ENCODE peak calls at places on chromosomes 3 and 15, in seven cellular contexts. B is left ventricle myocardium inferior, S is fibroblast of lung, P is uterus, J is lower lobe of right lung, G is kidney, U is Peyer's patch. Z is an unnamed sample. For H3K36me3, the result is how much of the 10 kb centered on the place peaks cover.

GRCh38 chr3:9782777-9783176 is 9.5 kb downstream of the TADA3 start:
- DNase-seq in U (no peak), S (no peak), B (no peak), J (no peak), P (no peak), G (no peak), Z (no peak)

GRCh38 chr3:133799794-133800585 is 5.6 kb upstream of the SRPRB start:
- DNase-seq in B (no peak), U (no peak), G (no peak), S (no peak), P (no peak), J (no peak), Z (no peak)

GRCh38 chr3:190222916-190223315 is 99.3 kb downstream of the CLDN1 start:
- DNase-seq in G (no peak), J (no peak), B (no peak), U (no peak), P (no peak), S (no peak), Z (no peak)

GRCh38 chr3:177721864-177722370 is 524.6 kb upstream of the TBL1XR1 start:
- DNase-seq in P (no peak), G (no peak), J (no peak), B (no peak), S (peak), U (no peak), Z (no peak)

GRCh38 chr3:94360982-94361381 is 298.1 kb downstream of the NSUN3 start:
- DNase-seq in S (peak), P (peak), J (no peak), G (no peak), U (no peak), B (peak), Z (no peak)

GRCh38 chr3:83729576-83729975 is 1229.2 kb upstream of the CADM2 start:
- DNase-seq in G (no peak), P (no peak), U (no peak), B (no peak), J (no peak), S (no peak), Z (no peak)

GRCh38 chr3:31064021-31064420 is 169.6 kb upstream of the GADL1 start:
- DNase-seq in B (no peak), S (peak), U (no peak), G (no peak), P (no peak), J (no peak), Z (no peak)

GRCh38 chr3:188956839-188957489 is 214.8 kb upstream of the TPRG1 start:
- DNase-seq in G (no peak), J (no peak), S (peak), P (peak), U (no peak), B (no peak), Z (peak)

GRCh38 chr15:65338366-65338765 is 33.9 kb downstream of the RNU5B-1 start:
- DNase-seq in P (no peak), S (no peak), B (no peak), U (no peak), J (no peak), G (peak), Z (no peak)

GRCh38 chr3:8972614-8973013 is 9.3 kb upstream of the RAD18 start:
- DNase-seq in U (no peak), G (no peak), P (no peak), J (no peak), S (peak), B (no peak), Z (peak)

GRCh38 chr3:56408761-56409196 is 59.5 kb downstream of the ERC2 start:
- DNase-seq in J (no peak), P (no peak), S (no peak), B (no peak), G (peak), U (no peak), Z (no peak)

GRCh38 chr15:69897471-69898237 is 200.1 kb downstream of the TLE3 start:
- DNase-seq in J (no peak), G (no peak), U (no peak), P (no peak), S (no peak), B (no peak), Z (no peak)

GRCh38 chr3:66037330-66037985 is 1.3 kb downstream of the MAGI1 start:
- DNase-seq in J (peak), B (peak), P (peak), U (peak), G (peak), S (peak), Z (peak)

GRCh38 chr3:172355836-172356235 is 92.4 kb downstream of the GHSR start:
- DNase-seq in P (peak), B (no peak), G (no peak), J (no peak), U (no peak), S (peak), Z (peak)

GRCh38 chr15:62873203-62873602 is 169.3 kb upstream of the TPM1 start:
- DNase-seq in G (no peak), P (no peak), B (no peak), J (no peak), U (no peak), S (peak), Z (no peak)

GRCh38 chr3:169286992-169287391 is 376.5 kb downstream of the MECOM start:
- DNase-seq in U (no peak), J (no peak), B (no peak), G (no peak), P (no peak), S (no peak), Z (no peak)

GRCh38 chr15:43185161-43186002 is at the start of gene CCNDBP1:
- DNase-seq in P (peak), U (peak), J (peak), S (peak), B (peak), G (peak), Z (peak)
- TF ChIP-seq CTCF in P (peak), U (peak), J (peak), S (peak), B (peak), G (peak), Z (peak)

DNA sequence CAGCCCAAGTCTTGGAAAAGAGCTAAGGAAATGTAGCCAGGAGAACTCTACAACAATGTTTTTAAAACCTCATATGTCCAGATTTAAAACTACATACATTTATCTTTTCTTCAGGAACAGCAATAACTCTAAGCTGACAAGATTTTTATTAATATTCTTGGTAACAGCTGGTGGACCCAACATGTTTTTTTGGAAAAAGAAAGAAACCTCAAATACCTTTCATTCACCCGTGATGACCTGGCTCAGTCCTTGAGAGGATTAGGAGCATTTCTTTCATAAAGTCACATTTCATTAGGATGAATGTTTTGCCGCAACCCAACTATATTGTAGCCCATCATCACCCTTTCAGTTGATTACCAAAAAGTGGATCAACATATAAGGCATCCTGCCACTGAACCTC is 50.3 kb upstream of the CMSS1 start:
- DNase-seq in P (no peak), B (no peak), G (no peak), U (no peak), S (peak), J (no peak), Z (no peak)
- H3K36me3 ChIP-seq in P (under half), B (under half), G (under half), U (under half), S (under half), J (under half), Z (under half)

DNA sequence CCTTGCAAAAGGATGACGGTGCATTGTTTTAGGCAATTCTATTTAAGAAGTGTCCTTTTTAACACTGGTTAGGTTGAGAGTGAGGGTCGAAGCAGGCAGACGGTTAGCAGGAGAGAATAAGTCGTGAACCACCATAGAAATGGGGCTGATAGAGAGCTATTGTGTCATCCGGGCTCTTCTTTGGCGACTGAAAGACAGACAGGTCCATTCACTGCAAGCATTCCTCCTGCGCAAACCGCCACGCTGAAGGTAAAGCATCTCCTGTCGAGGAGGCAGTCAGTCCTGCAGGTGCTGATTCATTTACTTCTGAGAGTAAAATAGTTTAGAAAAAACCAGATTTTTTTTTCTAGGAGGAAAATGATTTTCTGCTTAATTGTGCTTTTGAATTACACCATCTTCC is 1002.8 kb upstream of the NR2F2 start:
- DNase-seq in B (no peak), J (no peak), G (no peak), S (no peak), P (no peak), U (no peak), Z (peak)
- H3K27ac ChIP-seq in B (peak), J (peak), G (peak), S (no peak), P (peak), U (no peak), Z (no peak)

DNA sequence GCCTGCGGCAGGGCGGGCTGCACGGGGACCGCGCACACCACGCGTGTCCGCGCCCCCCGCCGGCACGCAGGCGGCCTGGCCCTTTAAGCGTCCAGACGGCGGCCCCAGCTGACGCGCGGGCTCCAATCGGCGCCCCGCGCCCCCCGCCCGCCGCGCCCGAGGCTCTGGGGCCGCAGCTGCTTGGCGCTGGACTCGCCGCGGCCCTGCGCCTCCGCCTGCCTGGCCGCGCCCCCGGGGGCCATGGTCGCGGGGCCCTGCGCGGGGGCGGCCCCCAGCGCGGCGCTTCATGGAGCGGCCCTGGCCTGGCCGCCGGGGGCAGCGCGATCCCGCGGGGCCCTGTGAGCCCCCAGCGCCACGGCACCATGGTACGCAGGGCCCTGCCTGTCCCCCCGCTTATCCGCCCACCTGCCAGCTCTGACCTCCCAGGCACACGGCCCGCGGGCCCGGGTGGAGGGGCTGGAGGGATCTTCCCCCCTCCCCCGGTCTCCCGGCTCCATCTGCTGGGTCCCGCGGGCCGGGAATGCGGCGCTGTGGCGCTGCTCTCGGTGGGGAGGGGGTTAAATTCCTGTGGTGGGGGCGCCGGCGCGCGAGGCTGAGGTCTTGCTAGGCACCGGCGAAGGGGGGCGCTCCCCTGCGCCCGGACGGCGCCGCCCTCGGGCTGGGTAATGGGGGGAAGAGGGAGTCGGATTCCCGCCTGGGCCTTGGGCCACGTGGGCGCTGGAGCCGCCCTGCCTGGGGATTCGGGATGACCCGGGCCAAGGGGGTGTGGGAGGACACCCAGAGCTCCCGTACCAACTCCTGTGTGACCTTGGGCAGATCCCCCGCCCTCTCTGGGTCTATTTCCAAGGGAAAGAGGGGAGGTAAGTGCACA is 1.1 kb downstream of the ZBTB47 start:
- DNase-seq in G (peak), B (peak), U (peak), S (peak), J (no peak), P (peak), Z (no peak)
- TF ChIP-seq CTCF in G (no peak), B (no peak), U (no peak), S (no peak), J (peak), P (no peak), Z (no peak)

GRCh38 chr15:37056168-37056893 is 44.0 kb downstream of the MEIS2 start:
- DNase-seq in J (no peak), B (peak), U (no peak), G (peak), P (peak), S (peak), Z (no peak)
- H3K36me3 ChIP-seq in J (under half), B (under half), U (under half), G (under half), P (under half), S (under half), Z (under half)

GRCh38 chr3:61628636-61629035 is 67.3 kb downstream of the PTPRG start:
- DNase-seq in J (no peak), P (no peak), B (no peak), S (no peak), G (no peak), U (no peak), Z (no peak)

GRCh38 chr3:61626484-61626883 is 65.1 kb downstream of the PTPRG start:
- DNase-seq in J (no peak), S (no peak), G (no peak), U (no peak), B (no peak), P (no peak), Z (no peak)

GRCh38 chr3:61625429-61625828 is 64.1 kb downstream of the PTPRG start:
- DNase-seq in P (no peak), S (no peak), U (no peak), G (no peak), J (no peak), B (no peak), Z (no peak)

GRCh38 chr3:61629442-61629841 is 68.1 kb downstream of the PTPRG start:
- DNase-seq in U (no peak), J (no peak), S (no peak), B (no peak), G (no peak), P (no peak), Z (no peak)

GRCh38 chr3:61627768-61628185 is 66.4 kb downstream of the PTPRG start:
- DNase-seq in S (peak), B (no peak), J (no peak), G (no peak), U (no peak), P (no peak), Z (peak)
- H3K27ac ChIP-seq in S (no peak), B (peak), J (no peak), G (no peak), U (no peak), P (no peak), Z (no peak)

GRCh38 chr3:13233487-13234154 is 160.4 kb upstream of the IQSEC1 start:
- DNase-seq in G (peak), J (no peak), U (no peak), S (no peak), P (no peak), B (no peak), Z (no peak)

GRCh38 chr3:13228584-13228983 is 155.4 kb upstream of the IQSEC1 start:
- DNase-seq in G (no peak), U (no peak), J (no peak), P (no peak), S (no peak), B (no peak), Z (no peak)

GRCh38 chr3:13227315-13228165 is 154.3 kb upstream of the IQSEC1 start:
- DNase-seq in B (no peak), S (no peak), J (no peak), G (peak), P (no peak), U (no peak), Z (no peak)

GRCh38 chr3:13231781-13232515 is 158.7 kb upstream of the IQSEC1 start:
- DNase-seq in G (peak), J (no peak), U (no peak), P (no peak), S (no peak), B (no peak), Z (no peak)

DNA sequence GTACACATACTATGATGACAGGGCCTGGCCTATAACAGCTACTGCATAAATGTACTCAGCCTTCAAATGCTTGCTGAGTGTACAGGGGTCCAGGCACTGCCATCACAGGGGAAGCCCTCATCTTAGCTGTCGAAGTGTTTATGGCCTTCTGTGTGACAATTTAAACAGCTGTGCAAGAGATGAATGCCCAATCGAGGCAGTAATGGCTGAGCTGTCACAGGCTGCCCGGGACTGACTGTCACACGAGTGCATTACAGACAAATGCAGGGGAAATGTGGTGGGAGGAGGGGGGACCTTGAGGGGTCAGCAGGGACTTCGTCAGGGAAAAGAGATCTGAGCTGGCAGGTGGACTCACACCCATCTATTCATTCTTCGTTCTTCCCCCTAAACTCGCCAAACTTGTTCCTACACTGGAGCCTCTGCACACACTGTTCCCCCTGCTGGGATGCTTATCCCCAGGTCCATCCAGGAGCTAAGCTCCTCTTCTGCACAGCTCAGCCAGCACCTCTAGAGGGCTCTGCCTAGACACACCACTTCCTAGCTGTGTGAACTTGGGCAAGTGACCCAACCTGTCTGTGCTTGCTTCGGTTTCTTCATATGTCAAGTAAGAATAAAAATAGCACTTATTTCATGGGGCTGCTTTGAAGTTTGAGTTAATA is 156.2 kb upstream of the IQSEC1 start:
- DNase-seq in G (peak), S (no peak), B (no peak), J (no peak), U (no peak), P (no peak), Z (peak)
- TF ChIP-seq CTCF in G (peak), S (peak), B (peak), J (peak), U (peak), P (no peak), Z (peak)